ENCODE peak calls at places on chromosomes 7 and 10, in six cellular contexts. O, J, N, Q, M and E are unnamed samples.

GRCh38 chr10:14128519-14128918 is 202.2 kb downstream of the FRMD4A start:
- DNase-seq in M (no peak), J (no peak), N (no peak), Q (no peak), O (no peak), E (no peak)

GRCh38 chr10:110414563-110415309 is 83.0 kb upstream of the DUSP5 start:
- DNase-seq in O (peak; percentile 86), N (peak; percentile 78), J (no peak), M (no peak), Q (no peak), E (no peak)

GRCh38 chr10:75466016-75466415 is 34.6 kb downstream of the LRMDA start:
- DNase-seq in M (no peak), N (no peak), Q (no peak), O (no peak), J (no peak), E (no peak)

GRCh38 chr7:88490911-88491310 is 184.2 kb upstream of the STEAP4 start:
- DNase-seq in Q (no peak), N (no peak), O (no peak), J (no peak), M (no peak), E (no peak)

GRCh38 chr10:43238462-43238861 is 28.4 kb downstream of the RASGEF1A start:
- DNase-seq in Q (peak; percentile 6), O (no peak), N (no peak), J (no peak), M (no peak), E (no peak)

GRCh38 chr7:67398916-67399315 is 402.3 kb downstream of the TYW1 start:
- DNase-seq in O (no peak), M (no peak), N (no peak), J (no peak), Q (no peak), E (no peak)

GRCh38 chr10:128062837-128063563 is 63.2 kb downstream of the MKI67 start:
- DNase-seq in N (peak; percentile 58), M (no peak), J (peak; percentile 47), Q (no peak), O (peak; percentile 37), E (no peak)

GRCh38 chr10:21626457-21627161 is 92.6 kb downstream of the MLLT10 start:
- DNase-seq in Q (no peak), O (no peak), M (peak; percentile 40), N (no peak), J (no peak), E (no peak)

GRCh38 chr7:28811990-28812389 is 146.1 kb downstream of the TRIL start:
- DNase-seq in N (no peak), Q (no peak), M (no peak), O (no peak), J (no peak), E (no peak)

GRCh38 chr10:110600487-110601101 is 33.1 kb downstream of the SMC3 start:
- DNase-seq in N (no peak), M (peak; percentile 71), O (no peak), J (peak; percentile 53), Q (no peak), E (peak; percentile 23)

GRCh38 chr10:13705526-13706169 is 118.9 kb downstream of the PRPF18 start:
- DNase-seq in Q (no peak), N (no peak), M (no peak), J (no peak), O (no peak), E (no peak)

GRCh38 chr10:103995134-103995533 is 28.2 kb downstream of the SLK start:
- DNase-seq in O (no peak), J (no peak), M (no peak), N (no peak), Q (no peak), E (no peak)

GRCh38 chr10:31757831-31758230 is 170.8 kb downstream of the ARHGAP12 start:
- DNase-seq in O (no peak), M (no peak), N (no peak), J (no peak), Q (no peak), E (no peak)

GRCh38 chr7:43577485-43577951 is 5.4 kb upstream of the STK17A start:
- DNase-seq in O (no peak), M (peak; percentile 61), N (no peak), Q (no peak), J (no peak), E (no peak)

GRCh38 chr7:20362574-20363253 is 32.0 kb downstream of the ITGB8 start:
- DNase-seq in Q (no peak), M (no peak), N (no peak), J (no peak), O (no peak), E (no peak)

GRCh38 chr10:71538608-71539260 is 142.0 kb downstream of the CDH23 start:
- DNase-seq in J (no peak), M (no peak), Q (no peak), N (no peak), O (no peak), E (no peak)

GRCh38 chr7:35754741-35755140 is 46.1 kb upstream of the SEPTIN7 start:
- DNase-seq in M (peak; percentile 17), Q (no peak), J (no peak), O (no peak), N (no peak), E (no peak)

GRCh38 chr7:33719059-33719581 is 186.2 kb upstream of the BMPER start:
- DNase-seq in N (no peak), J (no peak), O (no peak), Q (no peak), M (peak; percentile 25), E (no peak)

GRCh38 chr7:33714208-33714607 is 191.1 kb upstream of the BMPER start:
- DNase-seq in M (no peak), N (no peak), J (no peak), Q (no peak), O (no peak), E (no peak)

GRCh38 chr7:33720139-33720538 is 185.2 kb upstream of the BMPER start:
- DNase-seq in Q (no peak), N (no peak), O (no peak), M (no peak), J (no peak), E (no peak)

GRCh38 chr7:33720870-33721269 is 184.5 kb upstream of the BMPER start:
- DNase-seq in N (no peak), Q (no peak), J (no peak), O (no peak), M (no peak), E (no peak)

GRCh38 chr7:33716581-33717477 is 188.5 kb upstream of the BMPER start:
- DNase-seq in M (peak; percentile 66), J (no peak), O (no peak), N (no peak), Q (no peak), E (no peak)
- TF ChIP-seq CTCF in M (peak; percentile 66), J (peak; percentile 86), O (peak; percentile 51), N (no peak), Q (peak; percentile 74), E (peak; percentile 82)

GRCh38 chr10:29472268-29473086 is 162.3 kb downstream of the SVIL start:
- DNase-seq in O (no peak), Q (no peak), J (no peak), M (no peak), N (no peak), E (no peak)

GRCh38 chr10:29470843-29471482 is 163.8 kb downstream of the SVIL start:
- DNase-seq in N (no peak), Q (no peak), O (no peak), J (no peak), M (no peak), E (no peak)

GRCh38 chr10:29469481-29470354 is 165.1 kb downstream of the SVIL start:
- DNase-seq in J (no peak), O (no peak), M (no peak), Q (no peak), N (no peak), E (no peak)

GRCh38 chr10:29471483-29471859 is 163.3 kb downstream of the SVIL start:
- DNase-seq in M (peak; percentile 90), J (no peak), O (no peak), N (no peak), Q (no peak), E (no peak)

GRCh38 chr10:29470355-29470705 is 164.4 kb downstream of the SVIL start:
- DNase-seq in O (no peak), Q (no peak), J (peak; percentile 67), N (no peak), M (no peak), E (no peak)
- TF ChIP-seq CTCF in O (no peak), Q (peak; percentile 27), J (peak; percentile 71), N (no peak), M (peak; percentile 19), E (peak; percentile 54)

DNA sequence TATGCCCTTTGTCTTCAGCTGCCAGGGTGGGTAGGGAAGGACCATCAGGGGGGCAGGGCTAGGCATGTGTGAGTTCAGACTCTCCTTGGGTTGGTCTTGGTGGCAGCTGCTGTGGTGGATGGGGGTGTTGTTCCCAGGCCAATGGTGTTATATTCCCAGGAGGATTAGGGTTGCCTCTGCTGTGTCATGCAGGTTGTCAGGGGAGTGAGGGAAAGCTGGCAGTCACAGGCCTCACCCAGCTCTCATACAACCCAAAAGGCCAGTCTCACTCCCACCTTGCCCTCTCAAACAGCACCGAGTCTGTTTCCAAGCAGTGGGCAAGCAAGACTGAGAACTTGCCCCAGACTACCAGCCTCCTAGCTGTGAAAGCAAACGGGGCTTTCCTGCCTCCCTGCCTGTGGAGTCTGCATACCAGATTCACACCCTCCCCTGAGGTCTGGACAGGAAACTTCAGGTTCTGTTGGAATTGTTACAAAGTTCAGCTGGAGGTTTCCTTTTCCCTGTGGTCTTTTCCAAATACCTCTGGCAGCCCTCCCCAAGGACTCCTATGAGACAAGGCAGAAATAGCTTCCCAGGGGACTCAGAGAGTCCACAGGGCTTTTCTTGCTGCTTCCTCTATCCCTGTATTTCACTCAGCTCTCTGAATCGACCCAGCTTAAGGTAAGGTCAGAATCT is 1.4 kb downstream of the HYAL4 start:
- DNase-seq in O (no peak), J (peak; percentile 26), Q (no peak), N (no peak), M (no peak), E (no peak)
- TF ChIP-seq CTCF in O (no peak), J (no peak), Q (no peak), N (no peak), M (no peak), E (no peak)

DNA sequence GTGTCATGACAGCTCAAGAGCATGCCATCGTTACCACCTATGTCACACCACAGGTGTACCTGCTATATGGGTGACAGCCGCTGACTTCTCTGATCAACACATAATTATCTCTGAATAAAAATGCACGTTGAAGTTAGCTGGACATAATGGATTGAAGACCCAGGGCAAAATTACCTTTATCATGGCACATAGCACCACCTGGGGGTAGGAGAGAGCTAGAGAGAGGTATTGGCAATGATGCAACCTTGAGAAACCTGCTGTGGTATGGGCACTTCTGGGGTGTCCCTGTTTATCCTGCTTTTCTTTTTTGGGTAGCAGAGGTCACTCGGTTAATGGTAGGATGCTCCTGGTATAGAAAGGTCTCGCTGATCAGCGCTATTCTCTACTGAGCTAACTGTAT is 323.3 kb downstream of the TFEC start:
- DNase-seq in N (no peak), Q (no peak), O (no peak), J (peak; percentile 23), M (peak; percentile 5), E (no peak)
- TF ChIP-seq CTCF in N (no peak), Q (no peak), O (no peak), J (no peak), M (peak; percentile 17), E (peak; percentile 46)